ENCODE peak calls at places on chromosome 15, in seven cellular contexts. R is activated T-helper 1 cell treated with anti-CD3 and anti-CD28 coated beads, Interleukin-12 subunit alpha, Interleukin-12 subunit beta, Interleukin-2, Interleukin-4 antibody, amounts not matched to agents 30 ng/mL and 10 ng/mL and 1 ng/mL, durations not matched to agents 14 hours and 24 hours and 36 hours; L is effector CD4-positive, alpha-beta T cell; T is HFF-Myc; O is NCI-H2081; U is stimulated activated CD8-positive, alpha-beta memory T cell treated with anti-CD3 and anti-CD28 coated beads, Interleukin-15, amount 100 ng/mL, for 1 hour; K is naive thymus-derived CD4-positive, alpha-beta T cell. D is an unnamed sample.
A peak's percentile ranks its signal among the peaks of the same experiment; 100 is the strongest.

GRCh38 chr15:68151277-68151676 is 53.9 kb downstream of the CALML4 start:
- DNase-seq in R (no peak), L (no peak), T (no peak), O (no peak), U (no peak), K (no peak), D (no peak)

GRCh38 chr15:83346342-83346741 is 61.9 kb upstream of the BNC1 start:
- DNase-seq in R (no peak), L (no peak), T (no peak), O (no peak), U (no peak), K (no peak), D (no peak)

GRCh38 chr15:74258456-74259323 is 22.6 kb downstream of the CCDC33 start:
- DNase-seq in R (no peak), L (no peak), T (no peak), O (no peak), U (no peak), K (no peak), D (no peak)

GRCh38 chr15:40103124-40103858 is 5.4 kb downstream of the BMF start:
- DNase-seq in R (no peak), L (no peak), T (no peak), O (peak; percentile 92), U (no peak), K (no peak), D (no peak)

GRCh38 chr15:23565395-23566069 is at the start of gene MKRN3:
- DNase-seq in R (peak; percentile 5), L (no peak), T (peak; percentile 64), O (peak; percentile 16), U (peak; percentile 16), K (peak; percentile 54), D (peak; percentile 41)

GRCh38 chr15:22811640-22812039 is 25.2 kb downstream of the NIPA1 start:
- DNase-seq in R (no peak), L (no peak), T (no peak), O (no peak), U (no peak), K (no peak), D (no peak)

GRCh38 chr15:93228546-93228945 is 139.5 kb upstream of the RGMA start:
- DNase-seq in R (no peak), L (no peak), T (no peak), O (no peak), U (no peak), K (no peak), D (no peak)

GRCh38 chr15:77144492-77145070 is 73.7 kb upstream of the TSPAN3 start:
- DNase-seq in R (no peak), L (no peak), T (peak; percentile 87), O (no peak), U (no peak), K (no peak), D (no peak)

GRCh38 chr15:27324871-27325270 is 353.9 kb downstream of the GABRG3 start:
- DNase-seq in R (no peak), L (no peak), T (no peak), O (no peak), U (no peak), K (no peak), D (no peak)

GRCh38 chr15:100849021-100849831 is 30.4 kb upstream of the ALDH1A3 start:
- DNase-seq in R (peak; percentile 46), L (peak; percentile 26), T (no peak), O (peak; percentile 38), U (peak; percentile 19), K (peak; percentile 59), D (no peak)

GRCh38 chr15:39056357-39056756 is 491.7 kb upstream of the RASGRP1 start:
- DNase-seq in R (no peak), L (no peak), T (no peak), O (no peak), U (no peak), K (no peak), D (no peak)

GRCh38 chr15:44029940-44030568 is 165.0 kb downstream of the FRMD5 start:
- DNase-seq in R (no peak), L (no peak), T (no peak), O (no peak), U (no peak), K (no peak), D (no peak)

GRCh38 chr15:66254364-66255292 is 1.1 kb upstream of the MEGF11 start:
- DNase-seq in R (no peak), L (no peak), T (no peak), O (no peak), U (no peak), K (no peak), D (no peak)

GRCh38 chr15:68578960-68579935 is at the start of gene CORO2B:
- DNase-seq in R (no peak), L (no peak), T (no peak), O (peak; percentile 33), U (no peak), K (no peak), D (no peak)

GRCh38 chr15:32870240-32871033 is 152.6 kb downstream of the GREM1 start:
- DNase-seq in R (no peak), L (no peak), T (peak; percentile 92), O (no peak), U (no peak), K (no peak), D (no peak)

GRCh38 chr15:68256675-68257450 is 20.7 kb upstream of the FEM1B start:
- DNase-seq in R (peak; percentile 59), L (peak; percentile 24), T (no peak), O (no peak), U (no peak), K (peak; percentile 58), D (no peak)

GRCh38 chr15:71472699-71473098 is 337.7 kb upstream of the NR2E3 start:
- DNase-seq in R (no peak), L (no peak), T (no peak), O (no peak), U (no peak), K (no peak), D (no peak)

GRCh38 chr15:48005921-48006541 is 114.8 kb upstream of the SLC24A5 start:
- DNase-seq in R (no peak), L (no peak), T (peak; percentile 19), O (no peak), U (no peak), K (no peak), D (no peak)

GRCh38 chr15:39453500-39454073 is 127.3 kb upstream of the THBS1 start:
- DNase-seq in R (no peak), L (no peak), T (no peak), O (no peak), U (no peak), K (no peak), D (no peak)

GRCh38 chr15:87498545-87498944 is 758.0 kb downstream of the NTRK3 start:
- DNase-seq in R (no peak), L (no peak), T (peak; percentile 58), O (no peak), U (no peak), K (no peak), D (no peak)

GRCh38 chr15:77599899-77600298 is 32.8 kb downstream of the LINGO1 start:
- DNase-seq in R (no peak), L (no peak), T (no peak), O (no peak), U (no peak), K (no peak), D (no peak)

GRCh38 chr15:50145451-50145872 is 26.4 kb upstream of the ATP8B4 start:
- DNase-seq in R (no peak), L (no peak), T (peak; percentile 75), O (peak; percentile 63), U (no peak), K (peak; percentile 22), D (no peak)

GRCh38 chr15:60917469-60918130 is 311.5 kb downstream of the RORA start:
- DNase-seq in R (no peak), L (no peak), T (no peak), O (no peak), U (no peak), K (no peak), D (no peak)

GRCh38 chr15:47331796-47332480 is 385.4 kb upstream of the SEMA6D start:
- DNase-seq in R (no peak), L (no peak), T (peak; percentile 56), O (no peak), U (no peak), K (no peak), D (no peak)

GRCh38 chr15:70587896-70588567 is 175.3 kb downstream of the UACA start:
- DNase-seq in R (no peak), L (no peak), T (no peak), O (no peak), U (no peak), K (no peak), D (no peak)

GRCh38 chr15:85500729-85501128 is 120.3 kb downstream of the AKAP13 start:
- DNase-seq in R (no peak), L (no peak), T (no peak), O (no peak), U (no peak), K (no peak), D (no peak)

GRCh38 chr15:71374607-71375352 is 259.5 kb downstream of the THSD4 start:
- DNase-seq in R (no peak), L (no peak), T (peak; percentile 30), O (no peak), U (no peak), K (no peak), D (no peak)

GRCh38 chr15:85672338-85673097 is 122.2 kb downstream of the KLHL25 start:
- DNase-seq in R (no peak), L (no peak), T (no peak), O (no peak), U (no peak), K (no peak), D (no peak)

GRCh38 chr15:40486066-40486770 is 15.4 kb downstream of the CHST14 start:
- DNase-seq in R (no peak), L (no peak), T (no peak), O (no peak), U (no peak), K (no peak), D (no peak)

GRCh38 chr15:94804613-94805012 is 573.3 kb downstream of the MCTP2 start:
- DNase-seq in R (no peak), L (no peak), T (no peak), O (no peak), U (no peak), K (no peak), D (no peak)

GRCh38 chr15:75758071-75758872 is 45.6 kb upstream of the CSPG4 start:
- DNase-seq in R (peak; percentile 60), L (peak; percentile 51), T (peak; percentile 65), O (peak; percentile 88), U (peak; percentile 16), K (peak; percentile 34), D (no peak)

GRCh38 chr15:64985382-64986033 is 4.2 kb downstream of the SPG21 start:
- DNase-seq in R (no peak), L (no peak), T (no peak), O (no peak), U (no peak), K (no peak), D (no peak)

GRCh38 chr15:49675051-49675450 is 54.2 kb downstream of the DTWD1 start:
- DNase-seq in R (no peak), L (no peak), T (peak; percentile 74), O (no peak), U (no peak), K (no peak), D (no peak)

D was measured in central memory CD8-positive, alpha-beta T cell.